ENCODE peak calls at places on chromosomes 13 and 19, in eight cellular contexts. O, P, W, Q, Y, J, X and K are unnamed samples.

GRCh38 chr13:22175211-22175610 is 504.3 kb downstream of the FGF9 start:
- DNase-seq in O (no peak), P (no peak), W (no peak), Q (no peak), Y (no peak), J (no peak), X (no peak), K (no peak)

GRCh38 chr13:33637978-33638743 is 179.8 kb upstream of the RFC3 start:
- DNase-seq in O (no peak), P (peak; percentile 62), W (no peak), Q (no peak), Y (peak; percentile 71), J (no peak), X (peak; percentile 67), K (peak; percentile 38)

GRCh38 chr13:91652389-91652788 is 254.0 kb downstream of the GPC5 start:
- DNase-seq in O (no peak), P (no peak), W (no peak), Q (no peak), Y (no peak), J (no peak), X (no peak), K (no peak)

GRCh38 chr19:13284929-13285928 is 135.0 kb downstream of the IER2 start:
- DNase-seq in O (no peak), P (no peak), W (no peak), Q (no peak), Y (no peak), J (no peak), X (no peak), K (no peak)

GRCh38 chr13:50715402-50716146 is 127.9 kb downstream of the DLEU7 start:
- DNase-seq in O (no peak), P (no peak), W (no peak), Q (no peak), Y (no peak), J (no peak), X (no peak), K (no peak)

GRCh38 chr13:35789335-35790166 is 313.1 kb upstream of the MAB21L1 start:
- DNase-seq in O (no peak), P (peak; percentile 70), W (no peak), Q (peak; percentile 39), Y (peak; percentile 23), J (no peak), X (peak; percentile 50), K (peak; percentile 63)

GRCh38 chr19:49488863-49489537 is 1.6 kb downstream of the RPL13A start:
- DNase-seq in O (no peak), P (no peak), W (no peak), Q (no peak), Y (no peak), J (no peak), X (no peak), K (no peak)

GRCh38 chr13:48901786-48902185 is 73.9 kb upstream of the FNDC3A start:
- DNase-seq in O (no peak), P (no peak), W (no peak), Q (no peak), Y (no peak), J (no peak), X (no peak), K (no peak)

GRCh38 chr13:23375007-23375971 is 58.2 kb downstream of the SACS start:
- DNase-seq in O (peak; percentile 49), P (peak; percentile 92), W (peak; percentile 97), Q (peak; percentile 96), Y (peak; percentile 90), J (peak; percentile 87), X (peak; percentile 94), K (peak; percentile 95)

GRCh38 chr13:113125506-113126264 is 3.1 kb downstream of the F10 start:
- DNase-seq in O (no peak), P (no peak), W (no peak), Q (no peak), Y (no peak), J (no peak), X (no peak), K (no peak)

GRCh38 chr13:56735537-56735942 is 405.2 kb upstream of the PRR20A start:
- DNase-seq in O (no peak), P (no peak), W (no peak), Q (no peak), Y (no peak), J (no peak), X (no peak), K (no peak)

GRCh38 chr19:19549804-19550453 is 11.9 kb downstream of the CILP2 start:
- DNase-seq in O (no peak), P (no peak), W (no peak), Q (no peak), Y (no peak), J (no peak), X (no peak), K (no peak)

GRCh38 chr19:15453091-15453498 is 3.3 kb upstream of the WIZ start:
- DNase-seq in O (no peak), P (no peak), W (no peak), Q (no peak), Y (no peak), J (no peak), X (no peak), K (peak; percentile 17)

GRCh38 chr13:76991432-76991795 is 467 bp upstream of the CLN5 start:
- DNase-seq in O (no peak), P (peak; percentile 27), W (no peak), Q (no peak), Y (no peak), J (no peak), X (no peak), K (no peak)

GRCh38 chr13:105804561-105805190 is 730.8 kb downstream of the EFNB2 start:
- DNase-seq in O (no peak), P (peak; percentile 5), W (no peak), Q (peak; percentile 13), Y (peak; percentile 21), J (no peak), X (no peak), K (peak; percentile 30)

GRCh38 chr13:25406377-25406776 is 34.6 kb downstream of the ATP8A2 start:
- DNase-seq in O (no peak), P (peak; percentile 19), W (no peak), Q (no peak), Y (no peak), J (peak; percentile 26), X (peak; percentile 13), K (no peak)